ENCODE peak calls at places on chromosomes 3 and 15, in four cellular contexts. C, V, M and P are unnamed samples.

GRCh38 chr3:35832140-35832571 is 192.8 kb downstream of the ARPP21 start:
- DNase-seq in V (no peak), C (peak; percentile 3), M (no peak), P (no peak)

GRCh38 chr3:43138488-43139231 is 32.8 kb upstream of the POMGNT2 start:
- DNase-seq in M (no peak), C (no peak), V (no peak), P (no peak)

GRCh38 chr15:57559875-57560274 is 31.8 kb upstream of the MYZAP start:
- DNase-seq in M (peak; percentile 84), C (peak; percentile 81), V (no peak), P (peak; percentile 90)

GRCh38 chr3:48427630-48427962 is 2.3 kb downstream of the PLXNB1 start:
- DNase-seq in M (no peak), V (no peak), C (no peak), P (peak; percentile 37)

GRCh38 chr15:85097706-85098105 is 116.0 kb downstream of the PDE8A start:
- DNase-seq in V (no peak), M (no peak), C (no peak), P (no peak)

GRCh38 chr3:129593595-129594339 is 12.7 kb downstream of the PLXND1 start:
- DNase-seq in M (no peak), V (no peak), C (peak; percentile 68), P (peak; percentile 43)

GRCh38 chr3:17070560-17070959 is 185.8 kb downstream of the PLCL2 start:
- DNase-seq in M (no peak), C (peak; percentile 57), V (no peak), P (peak; percentile 44)

GRCh38 chr3:188082040-188082439 is 71.9 kb upstream of the LPP start:
- DNase-seq in M (no peak), C (no peak), V (no peak), P (no peak)

GRCh38 chr3:136651585-136651984 is 100.6 kb downstream of the STAG1 start:
- DNase-seq in M (no peak), V (no peak), C (no peak), P (no peak)

GRCh38 chr3:165805834-165806561 is 31.2 kb downstream of the BCHE start:
- DNase-seq in C (no peak), M (no peak), V (no peak), P (no peak)

GRCh38 chr3:135447478-135447877 is 518.0 kb upstream of the PPP2R3A start:
- DNase-seq in M (no peak), C (no peak), V (no peak), P (no peak)

GRCh38 chr3:122560680-122561079 is 3.4 kb downstream of the PARP9 start:
- DNase-seq in V (no peak), M (peak; percentile 55), C (peak; percentile 78), P (peak; percentile 56)

GRCh38 chr3:123229145-123229544 is 27.4 kb downstream of the SEC22A start:
- DNase-seq in M (no peak), C (no peak), V (no peak), P (no peak)

GRCh38 chr3:149180057-149180573 is 41.5 kb downstream of the CP start:
- DNase-seq in C (no peak), M (peak; percentile 44), V (peak; percentile 96), P (peak; percentile 61)

GRCh38 chr15:74196175-74196574 is 6.4 kb downstream of the STRA6 start:
- DNase-seq in C (no peak), M (peak; percentile 65), V (no peak), P (peak; percentile 86)
- TF ChIP-seq POLR2AphosphoS5 in C (no peak), M (no peak), V (no peak), P (no peak)

GRCh38 chr15:100383302-100384107 is 41.7 kb upstream of the ADAMTS17 start:
- DNase-seq in C (peak; percentile 72), V (no peak), M (no peak), P (peak; percentile 19)

GRCh38 chr15:100385300-100385699 is 43.5 kb upstream of the ADAMTS17 start:
- DNase-seq in M (no peak), V (no peak), C (no peak), P (no peak)

DNA sequence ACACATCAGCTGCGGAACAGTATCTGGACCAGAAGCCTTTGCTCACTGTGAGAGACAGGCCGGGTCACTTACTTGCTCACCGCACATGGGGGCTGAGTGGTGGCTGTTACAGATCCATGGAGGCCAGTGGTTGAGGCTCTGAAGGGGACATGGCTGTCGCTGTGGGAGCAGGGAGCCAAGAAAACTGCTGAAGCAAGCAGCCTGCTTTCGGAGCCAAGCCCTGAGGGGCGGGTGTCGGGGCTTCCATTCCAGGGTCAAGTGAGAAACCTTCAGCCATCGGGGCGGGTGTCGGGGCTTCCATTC is 42.3 kb upstream of the ADAMTS17 start:
- DNase-seq in M (no peak), V (no peak), C (no peak), P (no peak)
- H3K27ac ChIP-seq in M (no peak overlapping the region), V (no peak overlapping the region), C (no peak overlapping the region), P (no peak overlapping the region)

GRCh38 chr15:41661529-41662225 is 1.5 kb downstream of the MGA start:
- DNase-seq in V (peak; percentile 90), M (peak; percentile 70), C (peak; percentile 95), P (peak; percentile 79)
- TF ChIP-seq POLR2AphosphoS5 in V (peak; percentile 57), M (peak; percentile 52), C (peak; percentile 25), P (peak; percentile 20)

GRCh38 chr3:112646623-112647022 is 5.7 kb upstream of the CCDC80 start:
- DNase-seq in V (no peak), M (no peak), C (peak; percentile 21), P (no peak)
- H3K27ac ChIP-seq in V (no peak overlapping the region), M (no peak overlapping the region), C (peak overlapping the region; percentile 2), P (no peak overlapping the region)

GRCh38 chr3:141380987-141381386 is 12.7 kb downstream of the ZBTB38 start:
- DNase-seq in M (no peak), V (no peak), C (no peak), P (no peak)

GRCh38 chr3:141377377-141377776 is 9.1 kb downstream of the ZBTB38 start:
- DNase-seq in M (no peak), C (no peak), V (no peak), P (no peak)

GRCh38 chr3:141378556-141378955 is 10.3 kb downstream of the ZBTB38 start:
- DNase-seq in V (no peak), C (no peak), M (no peak), P (no peak)

GRCh38 chr3:141380279-141380678 is 12.0 kb downstream of the ZBTB38 start:
- DNase-seq in C (no peak), M (no peak), V (no peak), P (no peak)

DNA sequence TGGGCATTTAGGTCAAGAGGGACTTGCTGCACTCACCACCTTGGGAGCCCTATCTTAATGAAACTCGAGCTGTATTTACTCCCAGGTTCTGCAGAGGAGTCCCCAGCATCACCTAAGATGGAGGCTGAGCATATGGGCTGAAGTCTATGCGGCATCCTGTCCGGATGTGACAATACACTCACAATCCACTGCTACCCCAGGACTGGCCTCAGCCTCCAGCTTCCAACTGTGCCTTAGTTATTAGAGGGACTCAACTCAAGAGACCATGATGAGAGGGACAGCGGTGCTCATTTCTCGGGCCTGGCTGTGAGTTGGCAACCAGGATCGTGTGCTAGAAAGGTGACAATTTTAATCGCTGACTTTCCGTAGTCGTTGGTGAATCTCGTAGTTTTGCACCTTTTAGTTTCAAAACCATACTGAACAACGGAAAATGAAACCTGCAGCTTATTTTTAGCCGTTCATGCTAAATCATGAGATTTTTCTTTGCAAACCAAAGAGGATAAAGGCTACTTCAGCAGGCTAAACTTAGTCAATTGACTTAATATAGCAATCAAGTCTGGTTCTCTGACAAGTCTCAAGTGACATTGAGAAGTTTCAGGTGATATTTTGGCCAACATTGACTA is 11.1 kb downstream of the ZBTB38 start:
- DNase-seq in M (no peak), V (no peak), C (no peak), P (no peak)
- TF ChIP-seq POLR2AphosphoS5 in M (no peak), V (no peak), C (no peak), P (no peak)

GRCh38 chr3:30683769-30684168 is 77.4 kb downstream of the TGFBR2 start:
- DNase-seq in M (no peak), V (no peak), C (no peak), P (no peak)
- H3K27ac ChIP-seq in M (no peak overlapping the region), V (peak overlapping the region; percentile 70), C (no peak overlapping the region), P (peak overlapping the region; percentile 82)

DNA sequence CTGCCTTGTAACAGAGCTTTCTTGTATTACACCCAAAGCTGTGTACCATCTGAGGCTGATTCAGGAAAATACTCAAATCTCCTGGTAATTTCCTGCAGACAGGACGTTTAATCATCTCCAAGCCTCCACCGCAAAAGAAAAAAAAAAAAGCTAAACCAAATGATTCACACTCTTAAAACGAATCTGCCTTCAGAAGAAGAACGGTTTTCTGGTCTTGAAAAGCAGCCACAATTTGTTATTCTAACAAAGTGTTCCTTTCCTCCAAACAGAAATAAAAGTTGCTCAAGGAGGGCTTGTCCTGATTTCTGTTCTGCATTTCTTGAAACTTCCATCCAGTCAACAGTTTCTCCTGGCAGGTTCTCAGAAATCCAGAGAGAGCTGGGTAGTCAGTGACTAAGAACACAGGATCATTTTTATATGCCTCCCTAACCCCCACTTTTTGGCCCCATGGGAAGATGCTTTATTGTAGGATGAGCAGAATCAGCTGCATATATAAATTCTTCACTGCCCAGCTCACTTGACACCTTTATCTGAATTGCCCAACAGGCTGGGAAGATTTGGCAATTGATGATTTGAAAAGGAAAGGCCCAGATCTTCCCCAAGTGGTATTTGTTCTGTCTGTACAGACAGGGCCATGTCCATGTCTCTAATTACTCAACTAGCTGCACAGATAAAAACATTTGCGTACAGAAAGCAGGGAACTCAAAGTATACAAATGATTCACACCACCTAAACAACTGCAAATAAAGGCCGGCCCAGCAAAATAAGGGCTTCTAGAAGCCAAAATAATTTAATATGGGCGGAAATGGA is 41.0 kb upstream of the PRICKLE2 start:
- DNase-seq in C (no peak), M (no peak), V (peak; percentile 82), P (peak; percentile 16)
- TF ChIP-seq POLR2AphosphoS5 in C (no peak), M (no peak), V (peak; percentile 57), P (no peak)

GRCh38 chr15:29859293-29859692 is 37.0 kb upstream of the TJP1 start:
- DNase-seq in M (no peak), C (no peak), V (no peak), P (no peak)
- H3K27ac ChIP-seq in M (no peak overlapping the region), C (no peak overlapping the region), V (no peak overlapping the region), P (no peak overlapping the region)

DNA sequence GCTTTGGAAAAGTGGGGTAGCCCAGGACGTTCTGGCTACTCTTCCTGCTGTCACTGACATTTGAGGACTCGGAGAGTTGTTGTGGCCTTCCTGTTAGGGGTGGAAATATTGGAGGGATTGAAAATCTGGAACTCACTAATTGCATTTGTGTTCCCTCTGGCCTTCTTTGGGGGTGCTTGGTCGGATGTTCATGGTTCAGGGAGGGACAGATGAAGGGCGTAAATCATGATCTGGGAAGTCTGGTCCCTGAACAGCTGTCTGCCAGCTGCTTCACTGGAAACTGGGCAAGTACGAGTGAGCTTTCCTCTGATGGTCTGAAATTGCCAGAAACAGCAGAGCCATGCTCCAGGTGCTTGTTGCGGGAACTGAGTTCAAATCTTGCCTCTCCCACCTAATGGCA is 327.8 kb upstream of the C2CD4B start:
- DNase-seq in M (no peak), C (no peak), V (no peak), P (no peak)
- TF ChIP-seq POLR2AphosphoS5 in M (no peak), C (no peak), V (no peak), P (no peak)